ENCODE peak calls at places on chromosomes 16 and 17, in four cellular contexts. L is dorsolateral prefrontal cortex, X is HFF-Myc, Y is PC-3. D is an unnamed sample.

GRCh38 chr17:74361613-74362391 is at the start of gene BTBD17:
- DNase-seq in L (peak), Y (peak), X (no peak), D (peak)

GRCh38 chr17:76515291-76515949 is 14.2 kb upstream of the RHBDF2 start:
- DNase-seq in X (no peak), Y (no peak), L (no peak), D (peak)

GRCh38 chr17:74816883-74817620 is 40.9 kb upstream of the NAT9 start:
- DNase-seq in X (no peak), Y (no peak), L (no peak), D (no peak)

GRCh38 chr17:76048711-76049110 is 21.6 kb upstream of the EVPL start:
- DNase-seq in Y (peak), L (no peak), X (no peak), D (no peak)

GRCh38 chr17:57989011-57989345 is 924 bp upstream of the VEZF1 start:
- DNase-seq in Y (peak), X (no peak), L (no peak), D (no peak)

GRCh38 chr16:9102943-9103342 is 11.5 kb downstream of the HAPSTR1 start:
- DNase-seq in Y (no peak), X (no peak), L (no peak), D (no peak)

GRCh38 chr16:75195811-75196790 is 10.9 kb downstream of the CTRB2 start:
- DNase-seq in L (peak), X (no peak), Y (no peak), D (no peak)

GRCh38 chr17:44095647-44096496 is 25.3 kb downstream of the G6PC3 start:
- DNase-seq in X (peak), L (peak), Y (peak), D (peak)

GRCh38 chr16:22386976-22387375 is 12.6 kb upstream of the CDR2 start:
- DNase-seq in X (peak), L (no peak), Y (peak), D (no peak)

GRCh38 chr17:69551212-69552010 is 136.9 kb downstream of the MAP2K6 start:
- DNase-seq in X (no peak), L (no peak), Y (peak), D (no peak)

GRCh38 chr16:56869513-56870270 is 4.7 kb downstream of the SLC12A3 start:
- DNase-seq in Y (peak), X (no peak), L (no peak), D (peak)

GRCh38 chr16:47774661-47775060 is 313.5 kb downstream of the PHKB start:
- DNase-seq in Y (peak), X (no peak), L (no peak), D (no peak)

GRCh38 chr16:54060599-54061355 is 225.8 kb downstream of the IRX3 start:
- DNase-seq in X (no peak), Y (no peak), L (no peak), D (no peak)

DNA sequence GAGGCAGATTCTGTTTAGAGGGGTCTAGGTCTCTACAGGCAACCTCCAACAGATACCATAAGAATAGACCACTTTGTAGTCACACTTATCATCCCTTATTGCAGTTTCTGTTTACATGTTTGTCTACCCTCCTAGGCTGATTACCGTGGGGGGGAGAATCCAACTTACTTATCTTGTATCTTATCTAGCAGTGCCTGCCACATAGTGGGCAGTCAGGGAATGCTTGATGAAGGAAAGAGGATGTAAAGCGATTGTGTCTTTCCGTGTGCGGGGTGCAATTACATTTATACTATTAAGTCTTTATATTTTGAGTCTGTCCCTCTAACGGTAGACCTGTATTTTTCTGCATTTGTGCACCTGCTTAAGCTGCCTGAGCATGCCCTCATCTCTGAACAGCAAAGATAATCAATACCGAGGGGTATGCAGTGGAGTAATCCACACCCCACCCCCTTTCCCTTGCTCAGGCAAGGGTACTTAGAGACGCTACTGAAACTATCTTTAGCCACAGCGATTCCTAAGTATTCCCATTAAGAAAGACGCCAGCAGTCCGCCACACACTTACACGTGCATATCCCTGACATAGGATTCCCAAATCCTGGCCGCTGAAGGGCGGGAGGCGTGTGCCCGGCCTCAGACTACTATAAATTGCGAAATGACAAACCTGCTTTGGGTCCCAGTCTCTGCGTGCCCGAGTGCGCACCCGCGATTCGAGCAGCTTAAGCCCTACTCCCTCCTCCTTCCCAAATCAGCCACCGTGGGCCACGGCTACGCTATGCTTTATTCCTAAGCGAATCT is 635 bp upstream of the AATF start:
- DNase-seq in X (no peak), L (no peak), Y (no peak), D (no peak)
- TF ChIP-seq CTCF in X (no peak), L (no peak), Y (no peak), D (no peak)

GRCh38 chr17:45963258-45963657 is 35.8 kb upstream of the STH start:
- DNase-seq in X (no peak), L (no peak), Y (no peak), D (no peak)

GRCh38 chr17:45962221-45962972 is 36.7 kb upstream of the STH start:
- DNase-seq in L (no peak), X (no peak), Y (no peak), D (no peak)

GRCh38 chr17:45963889-45964288 is 35.2 kb upstream of the STH start:
- DNase-seq in L (no peak), Y (no peak), X (no peak), D (no peak)

GRCh38 chr17:45965741-45966140 is 33.3 kb upstream of the STH start:
- DNase-seq in Y (no peak), X (no peak), L (no peak), D (no peak)

DNA sequence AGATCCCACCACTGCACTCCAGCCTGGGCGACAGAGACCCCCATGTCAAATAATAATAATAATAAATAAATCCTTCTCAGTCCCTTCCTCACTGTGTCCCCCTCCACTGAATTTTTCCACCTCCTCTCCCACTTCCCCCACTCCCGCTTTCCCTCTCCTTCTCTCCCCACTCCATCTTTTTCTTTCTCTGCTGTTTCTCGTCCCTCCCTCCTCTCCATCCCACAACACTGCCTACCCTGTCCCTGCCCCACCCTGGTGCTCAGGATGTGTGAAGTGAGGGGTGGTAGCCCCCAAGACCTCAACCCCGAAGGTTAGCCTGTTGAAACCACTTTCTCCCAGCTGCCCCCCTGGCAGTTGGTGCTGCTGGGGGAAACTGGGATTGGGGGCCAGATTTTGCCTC is 34.4 kb upstream of the STH start:
- DNase-seq in X (no peak), L (no peak), Y (no peak), D (no peak)
- H3K4me3 ChIP-seq in X (no peak), L (no peak), Y (no peak), D (no peak)

GRCh38 chr17:82901356-82901755 is 61.5 kb upstream of the ZNF750 start:
- DNase-seq in L (no peak), Y (no peak), X (no peak), D (no peak)

GRCh38 chr17:82899941-82900340 is 60.1 kb upstream of the ZNF750 start:
- DNase-seq in L (no peak), X (no peak), Y (no peak), D (no peak)

GRCh38 chr17:82900741-82901140 is 60.9 kb upstream of the ZNF750 start:
- DNase-seq in L (no peak), Y (no peak), X (no peak), D (no peak)

GRCh38 chr17:82902972-82903874 is 63.4 kb upstream of the ZNF750 start:
- DNase-seq in Y (no peak), L (no peak), X (no peak), D (no peak)

DNA sequence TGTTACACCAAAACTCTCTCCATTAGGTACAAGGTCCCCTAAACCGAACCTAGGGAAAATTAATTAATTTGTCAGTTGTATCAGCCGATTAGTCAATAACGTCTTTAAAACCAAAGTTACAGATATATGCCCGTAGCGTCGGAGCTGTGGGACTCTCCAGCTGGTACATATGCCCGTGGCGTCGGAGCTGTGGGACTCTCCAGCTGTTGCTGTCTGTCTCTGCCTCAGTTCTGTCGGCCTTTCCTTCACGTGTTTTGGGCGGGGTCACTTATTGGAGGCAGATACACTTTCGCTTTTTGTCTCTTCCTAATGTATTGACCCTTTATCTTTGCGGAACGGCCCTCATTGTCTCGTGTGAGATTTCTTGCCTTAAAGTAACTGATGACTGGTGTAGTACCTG is 62.0 kb upstream of the ZNF750 start:
- DNase-seq in L (no peak), Y (no peak), X (no peak), D (no peak)
- TF ChIP-seq CTCF in L (no peak), Y (no peak), X (no peak), D (no peak)

GRCh38 chr17:38875477-38876080 is 5.7 kb downstream of the LASP1 start:
- DNase-seq in L (no peak), Y (no peak), X (no peak), D (no peak)
- H3K4me3 ChIP-seq in L (no peak), Y (no peak), X (no peak), D (no peak)

DNA sequence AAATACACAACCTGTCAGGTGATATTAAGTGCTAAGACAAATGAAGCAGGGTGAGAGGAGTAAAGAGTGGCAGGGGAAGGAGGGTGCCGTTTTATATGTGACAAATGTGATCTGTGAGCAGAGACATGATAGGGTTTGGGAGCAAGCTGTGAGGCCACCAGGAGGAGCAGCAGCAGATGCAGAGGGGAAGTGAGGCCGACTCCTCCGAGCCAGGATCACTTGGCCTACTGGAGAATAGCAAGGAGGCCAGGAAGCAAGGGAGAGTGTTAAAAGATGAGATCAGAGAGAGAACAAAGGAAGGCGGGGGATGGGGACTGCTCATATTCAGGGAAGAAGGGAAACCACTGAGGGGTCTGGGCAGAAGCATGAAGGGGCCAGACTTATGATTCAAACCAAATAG is 129.4 kb downstream of the TANGO6 start:
- DNase-seq in L (no peak), Y (peak), X (peak), D (no peak)
- TF ChIP-seq CTCF in L (no peak), Y (peak), X (peak), D (no peak)

GRCh38 chr17:17738901-17739300 is 57.6 kb downstream of the RAI1 start:
- DNase-seq in Y (no peak), X (no peak), L (no peak), D (no peak)
- H3K4me3 ChIP-seq in Y (no peak), X (no peak), L (peak), D (no peak)

GRCh38 chr16:55171241-55171640 is 152.8 kb upstream of the IRX6 start:
- DNase-seq in L (no peak), Y (no peak), X (no peak), D (no peak)
- TF ChIP-seq CTCF in L (no peak), Y (no peak), X (no peak), D (no peak)

GRCh38 chr17:48731355-48731754 is 2.8 kb upstream of the HOXB13 start:
- DNase-seq in Y (peak), L (no peak), X (no peak), D (no peak)

GRCh38 chr17:48727415-48728175 is 955 bp downstream of the HOXB13 start:
- DNase-seq in L (no peak), Y (peak), X (no peak), D (no peak)

GRCh38 chr17:48728232-48729231 is at the start of gene HOXB13:
- DNase-seq in L (no peak), Y (peak), X (no peak), D (no peak)

GRCh38 chr17:48729335-48730239 is 1.0 kb upstream of the HOXB13 start:
- DNase-seq in X (no peak), Y (peak), L (no peak), D (no peak)

DNA sequence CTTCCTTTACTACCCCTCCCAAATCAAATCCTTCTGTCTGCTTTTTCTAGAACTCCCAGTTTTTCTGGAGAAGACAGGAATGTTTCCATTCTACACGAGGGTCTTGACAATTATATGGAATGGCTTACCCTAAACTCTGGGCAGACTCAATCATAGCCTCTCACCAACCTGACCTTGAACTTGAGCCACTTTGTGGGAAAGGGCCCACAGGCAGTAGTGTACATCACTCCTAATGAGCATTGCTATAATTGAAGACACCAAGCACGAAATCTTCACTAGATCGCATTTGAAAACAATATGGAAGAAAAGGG is 1.6 kb upstream of the HOXB13 start:
- DNase-seq in Y (no peak), L (no peak), X (no peak), D (no peak)
- H3K4me3 ChIP-seq in Y (no peak), L (no peak), X (no peak), D (no peak)

DNA sequence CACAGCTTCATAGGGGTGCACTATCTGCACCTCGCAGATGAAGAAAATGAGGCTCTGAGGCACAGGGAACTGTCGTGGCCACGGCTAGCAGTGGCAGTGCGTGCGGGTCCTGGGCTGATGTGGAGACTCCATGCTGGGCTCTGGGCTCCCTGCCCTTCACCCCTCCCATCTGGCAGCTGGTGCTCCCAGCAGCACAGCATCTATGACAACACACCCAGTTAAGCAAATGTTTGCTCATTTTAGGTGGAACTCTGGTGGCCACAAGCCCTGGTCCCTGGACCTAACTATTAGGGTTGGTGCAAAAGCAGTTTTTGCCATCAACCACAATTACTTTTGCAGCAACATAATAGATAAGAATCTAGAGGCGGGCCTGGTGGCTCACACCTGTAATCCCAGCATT is 30.9 kb downstream of the IFT140 start:
- DNase-seq in L (no peak), X (no peak), Y (peak), D (no peak)
- TF ChIP-seq CTCF in L (no peak), X (no peak), Y (no peak), D (no peak)

D was measured in GM12865.